ENCODE peak calls at places on chromosomes 16 and 17, in nine cellular contexts. One of them, this sample, is unnamed.
A peak's percentile ranks its signal among the peaks of the same experiment; 100 is the strongest.

GRCh38 chr17:2610640-2611175 is 17.3 kb downstream of the PAFAH1B1 start:
- DNase-seq in transverse colon: no peak
- DNase-seq in lower leg skin: no peak
- DNase-seq in A673: no peak
- DNase-seq in progenitor cell of endocrine pancreas: no peak
- DNase-seq in AG09309: no peak
- DNase-seq in stomach: no peak
- DNase-seq in CD4-positive, alpha-beta T cell: no peak
- DNase-seq in lower lobe of right lung: no peak
- DNase-seq in this sample: no peak

GRCh38 chr16:4994719-4995434 is 36.7 kb downstream of the SEC14L5 start:
- DNase-seq in stomach: no peak
- DNase-seq in CD4-positive, alpha-beta T cell: no peak
- DNase-seq in A673: no peak
- DNase-seq in progenitor cell of endocrine pancreas: no peak
- DNase-seq in AG09309: no peak
- DNase-seq in lower lobe of right lung: no peak
- DNase-seq in transverse colon: no peak
- DNase-seq in lower leg skin: no peak
- DNase-seq in this sample: no peak

GRCh38 chr16:23149267-23149992 is at the start of gene USP31:
- DNase-seq in A673: peak; percentile 99
- DNase-seq in lower leg skin: peak; percentile 99
- DNase-seq in progenitor cell of endocrine pancreas: peak; percentile 88
- DNase-seq in transverse colon: peak; percentile 96
- DNase-seq in stomach: peak; percentile 95
- DNase-seq in lower lobe of right lung: peak; percentile 96
- DNase-seq in CD4-positive, alpha-beta T cell: peak; percentile 80
- DNase-seq in AG09309: peak; percentile 72
- DNase-seq in this sample: peak; percentile 89

GRCh38 chr17:66576473-66576872 is 258.4 kb upstream of the CACNG5 start:
- DNase-seq in transverse colon: no peak
- DNase-seq in stomach: no peak
- DNase-seq in A673: no peak
- DNase-seq in AG09309: no peak
- DNase-seq in lower lobe of right lung: no peak
- DNase-seq in progenitor cell of endocrine pancreas: no peak
- DNase-seq in CD4-positive, alpha-beta T cell: no peak
- DNase-seq in lower leg skin: no peak
- DNase-seq in this sample: no peak

GRCh38 chr17:19249681-19250080 is 12.5 kb downstream of the EPN2 start:
- DNase-seq in stomach: no peak
- DNase-seq in transverse colon: no peak
- DNase-seq in CD4-positive, alpha-beta T cell: no peak
- DNase-seq in progenitor cell of endocrine pancreas: no peak
- DNase-seq in lower leg skin: no peak
- DNase-seq in AG09309: no peak
- DNase-seq in A673: no peak
- DNase-seq in lower lobe of right lung: no peak
- DNase-seq in this sample: no peak

GRCh38 chr17:30336369-30337171 is 2.7 kb upstream of the TMIGD1 start:
- DNase-seq in CD4-positive, alpha-beta T cell: peak; percentile 46
- DNase-seq in lower leg skin: no peak
- DNase-seq in transverse colon: peak; percentile 74
- DNase-seq in AG09309: no peak
- DNase-seq in stomach: peak; percentile 50
- DNase-seq in lower lobe of right lung: no peak
- DNase-seq in progenitor cell of endocrine pancreas: no peak
- DNase-seq in A673: peak; percentile 73
- DNase-seq in this sample: no peak

GRCh38 chr16:58938856-58939255 is 204.7 kb upstream of the GOT2 start:
- DNase-seq in CD4-positive, alpha-beta T cell: no peak
- DNase-seq in transverse colon: no peak
- DNase-seq in A673: no peak
- DNase-seq in lower leg skin: no peak
- DNase-seq in AG09309: no peak
- DNase-seq in stomach: no peak
- DNase-seq in progenitor cell of endocrine pancreas: no peak
- DNase-seq in lower lobe of right lung: no peak
- DNase-seq in this sample: no peak

GRCh38 chr17:18185391-18185790 is 1.8 kb downstream of the ALKBH5 start:
- DNase-seq in AG09309: no peak
- DNase-seq in lower leg skin: no peak
- DNase-seq in stomach: no peak
- DNase-seq in A673: peak; percentile 61
- DNase-seq in lower lobe of right lung: no peak
- DNase-seq in transverse colon: no peak
- DNase-seq in CD4-positive, alpha-beta T cell: no peak
- DNase-seq in progenitor cell of endocrine pancreas: no peak
- DNase-seq in this sample: no peak

GRCh38 chr17:56914641-56915263 is 903 bp upstream of the TRIM25 start:
- DNase-seq in A673: no peak
- DNase-seq in transverse colon: no peak
- DNase-seq in lower leg skin: no peak
- DNase-seq in AG09309: no peak
- DNase-seq in CD4-positive, alpha-beta T cell: no peak
- DNase-seq in stomach: no peak
- DNase-seq in progenitor cell of endocrine pancreas: no peak
- DNase-seq in lower lobe of right lung: no peak
- DNase-seq in this sample: no peak

GRCh38 chr17:28407130-28407973 is 1.3 kb upstream of the SLC46A1 start:
- DNase-seq in CD4-positive, alpha-beta T cell: no peak
- DNase-seq in lower leg skin: no peak
- DNase-seq in A673: peak; percentile 24
- DNase-seq in progenitor cell of endocrine pancreas: no peak
- DNase-seq in AG09309: no peak
- DNase-seq in transverse colon: no peak
- DNase-seq in stomach: no peak
- DNase-seq in lower lobe of right lung: peak; percentile 23
- DNase-seq in this sample: peak; percentile 46
- TF ChIP-seq CTCF in CD4-positive, alpha-beta T cell: no peak
- TF ChIP-seq CTCF in lower leg skin: no peak
- TF ChIP-seq CTCF in A673: peak; percentile 24
- TF ChIP-seq CTCF in progenitor cell of endocrine pancreas: peak; percentile 34
- TF ChIP-seq CTCF in AG09309: no peak
- TF ChIP-seq CTCF in transverse colon: no peak
- TF ChIP-seq CTCF in stomach: no peak
- TF ChIP-seq CTCF in lower lobe of right lung: no peak
- TF ChIP-seq CTCF in this sample: no peak

GRCh38 chr16:77723108-77723514 is 797 bp downstream of the NUDT7 start:
- DNase-seq in AG09309: peak; percentile 34
- DNase-seq in lower leg skin: no peak
- DNase-seq in CD4-positive, alpha-beta T cell: no peak
- DNase-seq in A673: no peak
- DNase-seq in lower lobe of right lung: no peak
- DNase-seq in progenitor cell of endocrine pancreas: no peak
- DNase-seq in transverse colon: peak; percentile 21
- DNase-seq in stomach: no peak
- DNase-seq in this sample: no peak

GRCh38 chr16:77724174-77724573 is 1.9 kb downstream of the NUDT7 start:
- DNase-seq in CD4-positive, alpha-beta T cell: no peak
- DNase-seq in lower lobe of right lung: no peak
- DNase-seq in stomach: no peak
- DNase-seq in AG09309: no peak
- DNase-seq in transverse colon: no peak
- DNase-seq in lower leg skin: no peak
- DNase-seq in A673: no peak
- DNase-seq in progenitor cell of endocrine pancreas: no peak
- DNase-seq in this sample: no peak

GRCh38 chr16:77722315-77723107 is at the start of gene NUDT7:
- DNase-seq in lower leg skin: peak; percentile 100
- DNase-seq in CD4-positive, alpha-beta T cell: peak; percentile 94
- DNase-seq in A673: peak; percentile 92
- DNase-seq in lower lobe of right lung: peak; percentile 99
- DNase-seq in AG09309: peak; percentile 82
- DNase-seq in transverse colon: peak; percentile 100
- DNase-seq in stomach: peak; percentile 100
- DNase-seq in progenitor cell of endocrine pancreas: peak; percentile 97
- DNase-seq in this sample: peak; percentile 99

GRCh38 chr16:77721752-77722314 is 481 bp upstream of the NUDT7 start:
- DNase-seq in lower leg skin: no peak
- DNase-seq in lower lobe of right lung: no peak
- DNase-seq in A673: no peak
- DNase-seq in CD4-positive, alpha-beta T cell: no peak
- DNase-seq in progenitor cell of endocrine pancreas: no peak
- DNase-seq in transverse colon: no peak
- DNase-seq in stomach: no peak
- DNase-seq in AG09309: no peak
- DNase-seq in this sample: no peak
- TF ChIP-seq CTCF in lower leg skin: no peak
- TF ChIP-seq CTCF in lower lobe of right lung: no peak
- TF ChIP-seq CTCF in A673: no peak
- TF ChIP-seq CTCF in CD4-positive, alpha-beta T cell: no peak
- TF ChIP-seq CTCF in progenitor cell of endocrine pancreas: no peak
- TF ChIP-seq CTCF in transverse colon: no peak
- TF ChIP-seq CTCF in stomach: no peak
- TF ChIP-seq CTCF in AG09309: no peak
- TF ChIP-seq CTCF in this sample: no peak

DNA sequence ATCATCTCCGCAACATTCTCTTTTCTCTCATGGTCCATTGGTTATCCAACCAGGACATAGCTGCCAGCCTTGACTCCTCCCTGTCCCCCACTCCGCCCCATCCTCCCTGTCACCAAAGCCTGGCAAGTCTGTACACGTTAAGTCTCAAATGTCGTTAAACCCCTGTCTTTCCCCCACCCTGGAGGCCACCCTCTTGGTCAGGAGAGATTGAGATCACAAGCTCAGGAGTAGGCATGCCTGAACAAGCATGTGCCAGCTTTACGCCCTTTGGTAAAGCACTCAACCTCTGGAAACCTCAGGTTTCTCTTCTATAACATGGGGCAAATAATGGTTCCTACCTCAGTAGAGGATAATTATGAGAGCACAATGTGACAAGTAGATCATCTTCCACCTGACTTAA is 38.1 kb upstream of the CCL1 start:
- DNase-seq in transverse colon: no peak
- DNase-seq in CD4-positive, alpha-beta T cell: no peak
- DNase-seq in lower lobe of right lung: no peak
- DNase-seq in progenitor cell of endocrine pancreas: no peak
- DNase-seq in stomach: no peak
- DNase-seq in A673: no peak
- DNase-seq in lower leg skin: no peak
- DNase-seq in AG09309: no peak
- DNase-seq in this sample: no peak
- TF ChIP-seq CTCF in transverse colon: no peak
- TF ChIP-seq CTCF in CD4-positive, alpha-beta T cell: no peak
- TF ChIP-seq CTCF in lower lobe of right lung: no peak
- TF ChIP-seq CTCF in progenitor cell of endocrine pancreas: no peak
- TF ChIP-seq CTCF in stomach: no peak
- TF ChIP-seq CTCF in A673: no peak
- TF ChIP-seq CTCF in lower leg skin: no peak
- TF ChIP-seq CTCF in AG09309: no peak
- TF ChIP-seq CTCF in this sample: no peak

GRCh38 chr16:27862953-27863352 is 200.6 kb downstream of the GSG1L start:
- DNase-seq in A673: no peak
- DNase-seq in CD4-positive, alpha-beta T cell: no peak
- DNase-seq in progenitor cell of endocrine pancreas: no peak
- DNase-seq in AG09309: no peak
- DNase-seq in transverse colon: no peak
- DNase-seq in stomach: no peak
- DNase-seq in lower leg skin: no peak
- DNase-seq in lower lobe of right lung: no peak
- DNase-seq in this sample: no peak

GRCh38 chr16:27860091-27860490 is 203.4 kb downstream of the GSG1L start:
- DNase-seq in transverse colon: no peak
- DNase-seq in progenitor cell of endocrine pancreas: no peak
- DNase-seq in A673: no peak
- DNase-seq in AG09309: no peak
- DNase-seq in lower leg skin: no peak
- DNase-seq in CD4-positive, alpha-beta T cell: no peak
- DNase-seq in stomach: no peak
- DNase-seq in lower lobe of right lung: no peak
- DNase-seq in this sample: no peak

GRCh38 chr16:27853651-27854050 is 209.9 kb downstream of the GSG1L start:
- DNase-seq in CD4-positive, alpha-beta T cell: no peak
- DNase-seq in AG09309: no peak
- DNase-seq in lower leg skin: peak; percentile 62
- DNase-seq in progenitor cell of endocrine pancreas: no peak
- DNase-seq in A673: no peak
- DNase-seq in lower lobe of right lung: no peak
- DNase-seq in stomach: no peak
- DNase-seq in transverse colon: no peak
- DNase-seq in this sample: no peak

GRCh38 chr16:27863377-27863776 is 200.1 kb downstream of the GSG1L start:
- DNase-seq in CD4-positive, alpha-beta T cell: no peak
- DNase-seq in lower lobe of right lung: no peak
- DNase-seq in AG09309: no peak
- DNase-seq in A673: no peak
- DNase-seq in progenitor cell of endocrine pancreas: no peak
- DNase-seq in lower leg skin: no peak
- DNase-seq in stomach: no peak
- DNase-seq in transverse colon: no peak
- DNase-seq in this sample: no peak

DNA sequence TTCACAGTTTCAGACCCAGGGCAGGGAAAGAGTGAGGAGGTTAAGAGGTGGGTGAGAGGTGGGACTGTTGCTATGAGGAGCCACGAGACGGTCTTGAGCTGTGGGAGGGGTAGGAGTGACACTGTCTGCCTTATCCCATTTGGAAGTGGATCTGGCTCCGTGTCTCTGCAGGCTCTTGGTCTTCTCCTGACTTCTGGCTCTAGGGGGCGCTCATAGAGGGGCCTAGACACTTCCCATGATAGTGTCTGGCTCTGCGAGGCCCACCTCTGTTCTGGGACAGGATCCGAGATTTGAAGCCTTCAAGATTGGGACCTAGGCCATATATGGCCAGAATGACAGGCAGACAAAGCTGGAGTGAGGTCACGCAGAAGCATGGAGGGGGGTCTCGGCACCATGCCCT is 204.5 kb downstream of the GSG1L start:
- DNase-seq in A673: peak; percentile 35
- DNase-seq in transverse colon: no peak
- DNase-seq in lower lobe of right lung: no peak
- DNase-seq in stomach: no peak
- DNase-seq in AG09309: no peak
- DNase-seq in progenitor cell of endocrine pancreas: no peak
- DNase-seq in CD4-positive, alpha-beta T cell: no peak
- DNase-seq in lower leg skin: no peak
- DNase-seq in this sample: no peak
- TF ChIP-seq CTCF in A673: peak; percentile 46
- TF ChIP-seq CTCF in transverse colon: no peak
- TF ChIP-seq CTCF in lower lobe of right lung: no peak
- TF ChIP-seq CTCF in stomach: no peak
- TF ChIP-seq CTCF in AG09309: no peak
- TF ChIP-seq CTCF in progenitor cell of endocrine pancreas: no peak
- TF ChIP-seq CTCF in CD4-positive, alpha-beta T cell: no peak
- TF ChIP-seq CTCF in lower leg skin: no peak
- TF ChIP-seq CTCF in this sample: no peak

GRCh38 chr17:75077490-75078096 is 10.2 kb upstream of the SLC16A5 start:
- DNase-seq in AG09309: no peak
- DNase-seq in progenitor cell of endocrine pancreas: no peak
- DNase-seq in lower lobe of right lung: peak; percentile 88
- DNase-seq in lower leg skin: no peak
- DNase-seq in transverse colon: peak; percentile 75
- DNase-seq in stomach: peak; percentile 83
- DNase-seq in A673: no peak
- DNase-seq in CD4-positive, alpha-beta T cell: peak; percentile 44
- DNase-seq in this sample: no peak
- TF ChIP-seq CTCF in AG09309: no peak
- TF ChIP-seq CTCF in progenitor cell of endocrine pancreas: no peak
- TF ChIP-seq CTCF in lower lobe of right lung: peak; percentile 38
- TF ChIP-seq CTCF in lower leg skin: no peak
- TF ChIP-seq CTCF in transverse colon: peak; percentile 12
- TF ChIP-seq CTCF in stomach: no peak
- TF ChIP-seq CTCF in A673: no peak
- TF ChIP-seq CTCF in CD4-positive, alpha-beta T cell: no peak
- TF ChIP-seq CTCF in this sample: no peak